ENCODE peak calls at places on chromosome 15, in six cellular contexts. A is ecto neural progenitor cell, P is frontal cortex, K is non-pigmented ciliary epithelial cell, M is hepatic stellate cell, Y is EL. E is an unnamed sample.

GRCh38 chr15:37095993-37096877 is 4.1 kb downstream of the MEIS2 start:
- DNase-seq in A (peak), P (no peak), K (no peak), M (no peak), Y (no peak), E (no peak)

GRCh38 chr15:99137877-99138276 is 33.0 kb downstream of the SYNM start:
- DNase-seq in A (no peak), P (no peak), K (no peak), M (no peak), Y (no peak), E (no peak)

GRCh38 chr15:58433597-58434333 is 2.0 kb downstream of the LIPC start:
- DNase-seq in A (no peak), P (no peak), K (no peak), M (no peak), Y (no peak), E (no peak)

GRCh38 chr15:74339371-74339770 is 28.1 kb downstream of the CYP11A1 start:
- DNase-seq in A (no peak), P (no peak), K (no peak), M (no peak), Y (no peak), E (no peak)

GRCh38 chr15:88703533-88703932 is 64.7 kb downstream of the ISG20 start:
- DNase-seq in A (no peak), P (no peak), K (no peak), M (no peak), Y (no peak), E (no peak)

GRCh38 chr15:51801391-51801835 is 28.0 kb upstream of the TMOD3 start:
- DNase-seq in A (peak), P (no peak), K (no peak), M (no peak), Y (peak), E (no peak)

GRCh38 chr15:38526158-38526557 is 38.5 kb downstream of the RASGRP1 start:
- DNase-seq in A (no peak), P (no peak), K (no peak), M (no peak), Y (no peak), E (no peak)

GRCh38 chr15:82737975-82738374 is 28.3 kb upstream of the AP3B2 start:
- DNase-seq in A (no peak), P (no peak), K (no peak), M (no peak), Y (peak), E (no peak)

GRCh38 chr15:56886450-56886856 is 32.0 kb upstream of the TCF12 start:
- DNase-seq in A (no peak), P (no peak), K (no peak), M (no peak), Y (no peak), E (no peak)

GRCh38 chr15:63523306-63523990 is 19.1 kb downstream of the USP3 start:
- DNase-seq in A (no peak), P (no peak), K (no peak), M (no peak), Y (peak), E (no peak)

GRCh38 chr15:98718426-98719168 is 70.3 kb downstream of the IGF1R start:
- DNase-seq in A (no peak), P (no peak), K (no peak), M (no peak), Y (no peak), E (no peak)

GRCh38 chr15:25859838-25860645 is 3.1 kb downstream of the ATP10A start:
- DNase-seq in A (no peak), P (no peak), K (no peak), M (no peak), Y (no peak), E (peak)

GRCh38 chr15:31163769-31164572 is 62.4 kb upstream of the TRPM1 start:
- DNase-seq in A (no peak), P (no peak), K (peak), M (no peak), Y (no peak), E (no peak)

GRCh38 chr15:99427668-99428361 is 138.0 kb upstream of the MEF2A start:
- DNase-seq in A (no peak), P (no peak), K (no peak), M (no peak), Y (no peak), E (no peak)

GRCh38 chr15:80275946-80276345 is 23.9 kb upstream of the CTXND1 start:
- DNase-seq in A (no peak), P (no peak), K (no peak), M (peak), Y (peak), E (no peak)